ENCODE peak calls at places on chromosomes 4 and X, in four cellular contexts. L, I, O and J are unnamed samples.

GRCh38 chrX:40473460-40474204 is 107.1 kb upstream of the ATP6AP2 start:
- DNase-seq in L (no peak), I (no peak), O (no peak), J (no peak)

GRCh38 chr4:153950100-153950979 is 161.5 kb upstream of the SFRP2 start:
- DNase-seq in L (peak; percentile 35), I (no peak), O (no peak), J (no peak)

GRCh38 chr4:106541253-106541652 is 172.7 kb upstream of the GIMD1 start:
- DNase-seq in L (peak; percentile 74), I (no peak), O (no peak), J (peak; percentile 43)

GRCh38 chr4:173591760-173592159 is 61.7 kb upstream of the HAND2 start:
- DNase-seq in L (no peak), I (no peak), O (no peak), J (no peak)

GRCh38 chrX:40166582-40166981 is 68.8 kb upstream of the BCOR start:
- DNase-seq in L (no peak), I (no peak), O (peak; percentile 56), J (no peak)

GRCh38 chr4:42483426-42484379 is 86.4 kb downstream of the SHISA3 start:
- DNase-seq in L (peak; percentile 35), I (no peak), O (peak; percentile 48), J (no peak)

GRCh38 chrX:46912098-46912672 is at the start of gene JADE3:
- DNase-seq in L (peak; percentile 75), I (no peak), O (peak; percentile 79), J (peak; percentile 67)

GRCh38 chrX:1031521-1032430 is 180.7 kb downstream of the CRLF2 start:
- DNase-seq in L (no peak), I (no peak), O (no peak), J (no peak)

GRCh38 chr4:177945235-177945634 is 503.0 kb upstream of the AGA start:
- DNase-seq in L (no peak), I (no peak), O (no peak), J (no peak)

GRCh38 chr4:41957634-41958033 is 22.4 kb downstream of the TMEM33 start:
- DNase-seq in L (no peak), I (no peak), O (peak; percentile 25), J (peak; percentile 25)

GRCh38 chr4:158778712-158779111 is 9.9 kb downstream of the FNIP2 start:
- DNase-seq in L (peak; percentile 58), I (peak; percentile 79), O (no peak), J (peak; percentile 92)

GRCh38 chr4:172202480-172203076 is 389.4 kb downstream of the GALNTL6 start:
- DNase-seq in L (peak; percentile 34), I (no peak), O (peak; percentile 18), J (peak; percentile 39)

GRCh38 chr4:98626350-98626749 is 32.1 kb downstream of the TSPAN5 start:
- DNase-seq in L (peak; percentile 97), I (no peak), O (peak; percentile 88), J (peak; percentile 58)

GRCh38 chr4:56215901-56216300 is 171.4 kb downstream of the AASDH start:
- DNase-seq in L (peak; percentile 83), I (no peak), O (peak; percentile 79), J (peak; percentile 33)

GRCh38 chr4:54085284-54085683 is 14.7 kb upstream of the GSX2 start:
- DNase-seq in L (peak; percentile 82), I (no peak), O (peak; percentile 84), J (peak; percentile 96)

GRCh38 chr4:105909699-105910340 is 14.5 kb downstream of the NPNT start:
- DNase-seq in L (no peak), I (no peak), O (no peak), J (no peak)

GRCh38 chr4:79048878-79049277 is 109.6 kb upstream of the PAQR3 start:
- DNase-seq in L (no peak), I (no peak), O (no peak), J (no peak)

GRCh38 chr4:52751349-52751911 is at the start of gene ERVMER34-1:
- DNase-seq in L (peak; percentile 27), I (no peak), O (peak; percentile 27), J (peak; percentile 16)

GRCh38 chr4:177250056-177250696 is 59.5 kb upstream of the NEIL3 start:
- DNase-seq in L (peak; percentile 51), I (no peak), O (peak; percentile 78), J (peak; percentile 74)

GRCh38 chrX:13996650-13997049 is 33.0 kb downstream of the GEMIN8 start:
- DNase-seq in L (no peak), I (no peak), O (no peak), J (no peak)

GRCh38 chr4:183392377-183392776 is 52.1 kb upstream of the CDKN2AIP start:
- DNase-seq in L (no peak), I (no peak), O (no peak), J (no peak)

GRCh38 chr4:16677545-16677944 is 220.9 kb downstream of the LDB2 start:
- DNase-seq in L (peak; percentile 34), I (no peak), O (peak; percentile 64), J (no peak)

GRCh38 chr4:16289872-16290554 is 63.7 kb upstream of the TAPT1 start:
- DNase-seq in L (peak; percentile 21), I (no peak), O (peak; percentile 60), J (peak; percentile 46)

GRCh38 chrX:19956923-19957322 is 33.9 kb downstream of the BCLAF3 start:
- DNase-seq in L (peak; percentile 59), I (no peak), O (peak; percentile 9), J (peak; percentile 1)

GRCh38 chr4:12889054-12889453 is 595.1 kb downstream of the RAB28 start:
- DNase-seq in L (peak; percentile 11), I (no peak), O (peak; percentile 0), J (peak; percentile 3)